ENCODE peak calls at places on chromosomes 2 and 18, in six cellular contexts. One of them, this sample, is unnamed.

GRCh38 chr2:58767833-58768726 is 527.0 kb upstream of the FANCL start:
- DNase-seq in NB4: no peak
- DNase-seq in HCT116: no peak
- DNase-seq in fibroblast of pulmonary artery: no peak
- DNase-seq in HL-60: no peak
- DNase-seq in OCI-LY7: no peak
- DNase-seq in this sample: no peak

GRCh38 chr18:34494359-34494696 is 215.8 kb upstream of the DTNA start:
- DNase-seq in NB4: no peak
- DNase-seq in HCT116: no peak
- DNase-seq in fibroblast of pulmonary artery: no peak
- DNase-seq in HL-60: no peak
- DNase-seq in OCI-LY7: no peak
- DNase-seq in this sample: no peak

GRCh38 chr18:55779711-55780590 is 192.0 kb upstream of the TCF4 start:
- DNase-seq in NB4: no peak
- DNase-seq in HCT116: no peak
- DNase-seq in fibroblast of pulmonary artery: peak; percentile 54
- DNase-seq in HL-60: no peak
- DNase-seq in OCI-LY7: peak; percentile 5
- DNase-seq in this sample: peak; percentile 40

GRCh38 chr18:8938817-8939216 is 163.7 kb upstream of the NDUFV2 start:
- DNase-seq in NB4: peak; percentile 15
- DNase-seq in HCT116: no peak
- DNase-seq in fibroblast of pulmonary artery: no peak
- DNase-seq in HL-60: peak; percentile 59
- DNase-seq in OCI-LY7: peak; percentile 72
- DNase-seq in this sample: no peak

GRCh38 chr18:5490753-5491240 is 53.0 kb downstream of the EPB41L3 start:
- DNase-seq in NB4: no peak
- DNase-seq in HCT116: no peak
- DNase-seq in fibroblast of pulmonary artery: no peak
- DNase-seq in HL-60: no peak
- DNase-seq in OCI-LY7: no peak
- DNase-seq in this sample: no peak

GRCh38 chr2:205024822-205025518 is 479.7 kb downstream of the PARD3B start:
- DNase-seq in NB4: peak; percentile 68
- DNase-seq in HCT116: peak; percentile 47
- DNase-seq in fibroblast of pulmonary artery: peak; percentile 90
- DNase-seq in HL-60: no peak
- DNase-seq in OCI-LY7: no peak
- DNase-seq in this sample: peak; percentile 94

GRCh38 chr2:241542278-241542605 is 16.3 kb upstream of the BOK start:
- DNase-seq in NB4: no peak
- DNase-seq in HCT116: no peak
- DNase-seq in fibroblast of pulmonary artery: no peak
- DNase-seq in HL-60: no peak
- DNase-seq in OCI-LY7: no peak
- DNase-seq in this sample: no peak

GRCh38 chr2:240432430-240432819 is 3.0 kb upstream of the GPC1 start:
- DNase-seq in NB4: no peak
- DNase-seq in HCT116: no peak
- DNase-seq in fibroblast of pulmonary artery: no peak
- DNase-seq in HL-60: no peak
- DNase-seq in OCI-LY7: no peak
- DNase-seq in this sample: no peak

GRCh38 chr18:66571845-66572244 is 32.0 kb downstream of the CDH19 start:
- DNase-seq in NB4: no peak
- DNase-seq in HCT116: no peak
- DNase-seq in fibroblast of pulmonary artery: no peak
- DNase-seq in HL-60: no peak
- DNase-seq in OCI-LY7: no peak
- DNase-seq in this sample: no peak

GRCh38 chr2:159755788-159756187 is 42.2 kb downstream of the CD302 start:
- DNase-seq in NB4: peak; percentile 30
- DNase-seq in HCT116: peak; percentile 75
- DNase-seq in fibroblast of pulmonary artery: peak; percentile 27
- DNase-seq in HL-60: no peak
- DNase-seq in OCI-LY7: no peak
- DNase-seq in this sample: no peak
- TF ChIP-seq CTCF in NB4: peak; percentile 37
- TF ChIP-seq CTCF in HCT116: peak; percentile 25
- TF ChIP-seq CTCF in fibroblast of pulmonary artery: peak; percentile 45
- TF ChIP-seq CTCF in HL-60: no peak
- TF ChIP-seq CTCF in OCI-LY7: peak; percentile 55
- TF ChIP-seq CTCF in this sample: peak; percentile 12

DNA sequence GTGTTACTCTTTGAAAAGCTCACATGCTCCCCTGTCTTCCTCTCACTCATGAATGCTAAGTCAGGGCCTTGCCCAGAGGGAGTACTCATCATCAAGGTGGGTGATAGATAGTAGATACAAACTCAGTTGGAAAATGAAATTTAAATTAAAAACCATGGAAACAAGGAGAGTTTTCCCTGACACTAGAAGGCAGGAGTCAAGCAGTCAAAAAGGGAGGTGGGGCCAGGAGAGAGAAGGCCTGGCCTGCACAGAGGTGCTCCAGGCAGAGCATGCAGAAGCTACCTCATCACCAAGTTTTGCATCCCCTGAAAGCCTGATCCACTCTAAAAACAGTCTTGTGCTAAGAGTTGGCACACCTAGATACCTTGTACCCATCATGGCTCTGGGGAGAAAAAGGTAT is 143.7 kb downstream of the MYO5B start:
- DNase-seq in NB4: peak; percentile 2
- DNase-seq in HCT116: no peak
- DNase-seq in fibroblast of pulmonary artery: peak; percentile 6
- DNase-seq in HL-60: no peak
- DNase-seq in OCI-LY7: no peak
- DNase-seq in this sample: no peak
- TF ChIP-seq CTCF in NB4: peak; percentile 11
- TF ChIP-seq CTCF in HCT116: peak; percentile 58
- TF ChIP-seq CTCF in fibroblast of pulmonary artery: peak; percentile 23
- TF ChIP-seq CTCF in HL-60: no peak
- TF ChIP-seq CTCF in OCI-LY7: peak; percentile 24
- TF ChIP-seq CTCF in this sample: no peak

GRCh38 chr2:236400046-236400574 is 135.9 kb upstream of the ASB18 start:
- DNase-seq in NB4: no peak
- DNase-seq in HCT116: no peak
- DNase-seq in fibroblast of pulmonary artery: no peak
- DNase-seq in HL-60: no peak
- DNase-seq in OCI-LY7: no peak
- DNase-seq in this sample: no peak
- TF ChIP-seq CTCF in NB4: no peak
- TF ChIP-seq CTCF in HCT116: no peak
- TF ChIP-seq CTCF in fibroblast of pulmonary artery: no peak
- TF ChIP-seq CTCF in HL-60: no peak
- TF ChIP-seq CTCF in OCI-LY7: no peak
- TF ChIP-seq CTCF in this sample: no peak

GRCh38 chr2:46050489-46050888 is 246.7 kb upstream of the EPAS1 start:
- DNase-seq in NB4: no peak
- DNase-seq in HCT116: no peak
- DNase-seq in fibroblast of pulmonary artery: no peak
- DNase-seq in HL-60: no peak
- DNase-seq in OCI-LY7: no peak
- DNase-seq in this sample: no peak
- TF ChIP-seq CTCF in NB4: no peak
- TF ChIP-seq CTCF in HCT116: no peak
- TF ChIP-seq CTCF in fibroblast of pulmonary artery: peak; percentile 15
- TF ChIP-seq CTCF in HL-60: no peak
- TF ChIP-seq CTCF in OCI-LY7: no peak
- TF ChIP-seq CTCF in this sample: no peak

DNA sequence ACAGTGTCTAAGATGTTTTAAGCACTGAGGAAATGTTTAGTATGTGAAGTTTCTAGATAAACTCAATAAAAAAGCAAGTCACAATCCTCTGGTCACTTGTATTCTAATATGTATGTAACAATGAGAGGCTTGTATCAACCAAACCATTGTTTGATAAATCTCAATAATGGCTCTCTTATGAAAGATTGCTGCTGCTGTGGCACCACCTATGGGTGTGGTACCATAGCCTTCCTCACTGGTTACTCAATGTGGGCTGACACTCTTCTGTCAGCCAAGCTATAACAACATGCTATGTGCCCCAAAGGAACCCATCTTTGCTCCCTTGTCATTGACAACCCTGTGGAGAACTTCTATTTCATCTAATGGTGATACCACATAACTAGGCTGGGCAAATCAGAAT is 12.6 kb upstream of the RAB1A start:
- DNase-seq in NB4: peak; percentile 51
- DNase-seq in HCT116: no peak
- DNase-seq in fibroblast of pulmonary artery: peak; percentile 17
- DNase-seq in HL-60: peak; percentile 25
- DNase-seq in OCI-LY7: peak; percentile 41
- DNase-seq in this sample: no peak
- TF ChIP-seq CTCF in NB4: peak; percentile 41
- TF ChIP-seq CTCF in HCT116: peak; percentile 29
- TF ChIP-seq CTCF in fibroblast of pulmonary artery: peak; percentile 17
- TF ChIP-seq CTCF in HL-60: no peak
- TF ChIP-seq CTCF in OCI-LY7: peak; percentile 74
- TF ChIP-seq CTCF in this sample: peak; percentile 9

GRCh38 chr2:11444737-11445136 is 21.2 kb downstream of the E2F6 start:
- DNase-seq in NB4: no peak
- DNase-seq in HCT116: no peak
- DNase-seq in fibroblast of pulmonary artery: no peak
- DNase-seq in HL-60: no peak
- DNase-seq in OCI-LY7: no peak
- DNase-seq in this sample: no peak
- TF ChIP-seq CTCF in NB4: no peak
- TF ChIP-seq CTCF in HCT116: no peak
- TF ChIP-seq CTCF in fibroblast of pulmonary artery: no peak
- TF ChIP-seq CTCF in HL-60: no peak
- TF ChIP-seq CTCF in OCI-LY7: no peak
- TF ChIP-seq CTCF in this sample: no peak

DNA sequence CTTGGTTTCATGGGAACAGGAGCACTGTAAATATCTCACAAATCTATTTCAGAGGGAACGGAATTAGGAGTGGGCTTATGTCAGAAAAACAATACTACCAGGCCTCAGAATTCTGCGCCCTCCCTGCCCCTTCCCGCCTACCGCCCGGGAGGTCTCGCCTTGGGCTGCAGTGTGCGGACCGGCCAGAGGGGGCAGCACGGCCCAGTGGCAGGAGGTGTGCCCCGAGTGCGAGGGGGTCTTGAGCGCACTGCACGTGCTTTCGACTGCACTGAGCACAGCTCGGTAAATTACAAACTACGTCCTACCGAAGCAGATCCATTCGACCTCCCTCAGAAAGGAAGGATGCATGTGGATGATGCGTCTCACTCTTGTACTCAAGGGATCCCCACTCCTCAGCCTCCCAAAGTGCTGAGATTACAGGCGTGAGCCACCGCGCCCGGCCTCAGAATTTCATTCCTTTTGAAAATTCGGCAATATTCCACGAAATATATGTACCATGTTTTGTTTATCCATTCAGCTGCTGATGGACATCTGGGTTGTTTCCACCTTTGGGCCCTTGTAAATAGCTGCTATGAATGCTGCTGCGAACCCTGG is 297.0 kb downstream of the BCL2 start:
- DNase-seq in NB4: peak; percentile 21
- DNase-seq in HCT116: no peak
- DNase-seq in fibroblast of pulmonary artery: no peak
- DNase-seq in HL-60: no peak
- DNase-seq in OCI-LY7: no peak
- DNase-seq in this sample: no peak
- TF ChIP-seq CTCF in NB4: peak; percentile 34
- TF ChIP-seq CTCF in HCT116: no peak
- TF ChIP-seq CTCF in fibroblast of pulmonary artery: peak; percentile 35
- TF ChIP-seq CTCF in HL-60: no peak
- TF ChIP-seq CTCF in OCI-LY7: peak; percentile 55
- TF ChIP-seq CTCF in this sample: peak; percentile 19

GRCh38 chr2:120283649-120284048 is 31.0 kb downstream of the RALB start:
- DNase-seq in NB4: no peak
- DNase-seq in HCT116: no peak
- DNase-seq in fibroblast of pulmonary artery: peak; percentile 22
- DNase-seq in HL-60: no peak
- DNase-seq in OCI-LY7: no peak
- DNase-seq in this sample: no peak
- TF ChIP-seq CTCF in NB4: peak; percentile 12
- TF ChIP-seq CTCF in HCT116: no peak
- TF ChIP-seq CTCF in fibroblast of pulmonary artery: peak; percentile 36
- TF ChIP-seq CTCF in HL-60: no peak
- TF ChIP-seq CTCF in OCI-LY7: no peak
- TF ChIP-seq CTCF in this sample: no peak

DNA sequence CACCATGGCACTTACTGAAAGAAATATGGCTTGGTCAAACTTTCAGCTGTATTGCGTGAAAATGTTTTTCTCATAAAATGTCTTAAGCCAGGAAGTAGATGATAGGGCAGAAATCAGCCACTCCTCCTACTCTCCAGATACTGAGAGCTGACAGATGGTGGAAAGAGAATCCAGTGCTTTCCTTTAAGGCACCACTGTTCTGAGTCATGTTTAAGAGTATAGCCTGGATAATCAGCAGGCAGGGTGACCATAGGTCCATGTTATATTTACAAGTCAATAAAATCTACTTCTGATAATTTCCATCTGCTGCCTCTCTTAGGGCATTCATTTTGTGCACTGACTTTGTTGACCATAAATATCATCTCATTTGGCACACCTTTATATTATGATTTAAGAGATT is 21.9 kb downstream of the ARPC2 start:
- DNase-seq in NB4: no peak
- DNase-seq in HCT116: no peak
- DNase-seq in fibroblast of pulmonary artery: no peak
- DNase-seq in HL-60: no peak
- DNase-seq in OCI-LY7: no peak
- DNase-seq in this sample: no peak
- TF ChIP-seq CTCF in NB4: no peak
- TF ChIP-seq CTCF in HCT116: no peak
- TF ChIP-seq CTCF in fibroblast of pulmonary artery: no peak
- TF ChIP-seq CTCF in HL-60: no peak
- TF ChIP-seq CTCF in OCI-LY7: no peak
- TF ChIP-seq CTCF in this sample: no peak

GRCh38 chr2:202033317-202034248 is at the start of gene FZD7:
- DNase-seq in NB4: peak; percentile 96
- DNase-seq in HCT116: peak; percentile 77
- DNase-seq in fibroblast of pulmonary artery: peak; percentile 89
- DNase-seq in HL-60: peak; percentile 86
- DNase-seq in OCI-LY7: peak; percentile 91
- DNase-seq in this sample: peak; percentile 95
- TF ChIP-seq CTCF in NB4: peak; percentile 14
- TF ChIP-seq CTCF in HCT116: no peak
- TF ChIP-seq CTCF in fibroblast of pulmonary artery: peak; percentile 16
- TF ChIP-seq CTCF in HL-60: no peak
- TF ChIP-seq CTCF in OCI-LY7: peak; percentile 41
- TF ChIP-seq CTCF in this sample: peak; percentile 22

This sample was measured in AG10803.